ENCODE peak calls at places on chromosomes 16 and 17, in five cellular contexts. B is fibroblast of villous mesenchyme, H is HFF-Myc, M is stomach, Z is HFFc6. A is an unnamed sample.

GRCh38 chr17:65173284-65173793 is 36.2 kb downstream of the RGS9 start:
- DNase-seq in H (peak; percentile 55), M (peak; percentile 42), B (peak; percentile 89), Z (peak; percentile 51), A (no peak)

GRCh38 chr16:17330019-17330570 is 140.7 kb downstream of the XYLT1 start:
- DNase-seq in M (no peak), Z (no peak), H (no peak), B (no peak), A (no peak)

GRCh38 chr16:74107795-74108610 is 188.6 kb upstream of the PSMD7 start:
- DNase-seq in M (peak; percentile 69), B (peak; percentile 20), H (peak; percentile 35), Z (no peak), A (no peak)

GRCh38 chr17:17722081-17722905 is 41.0 kb downstream of the RAI1 start:
- DNase-seq in M (no peak), Z (peak; percentile 31), B (no peak), H (no peak), A (no peak)

GRCh38 chr17:70521821-70522256 is 352.5 kb downstream of the KCNJ2 start:
- DNase-seq in B (peak; percentile 0), M (peak; percentile 75), Z (no peak), H (no peak), A (no peak)

GRCh38 chr17:75950850-75951554 is 10.2 kb upstream of the FBF1 start:
- DNase-seq in M (no peak), B (no peak), Z (no peak), H (no peak), A (no peak)

GRCh38 chr16:81737885-81738536 is 41.1 kb upstream of the PLCG2 start:
- DNase-seq in M (peak; percentile 92), H (peak; percentile 44), Z (peak; percentile 53), B (peak; percentile 60), A (peak; percentile 83)

GRCh38 chr16:88370365-88370764 is 12.4 kb upstream of the ZNF469 start:
- DNase-seq in Z (no peak), B (no peak), M (no peak), H (no peak), A (no peak)

GRCh38 chr16:48576927-48577326 is 33.1 kb downstream of the N4BP1 start:
- DNase-seq in B (no peak), Z (no peak), M (no peak), H (no peak), A (no peak)

GRCh38 chr16:979106-979505 is 2.5 kb upstream of the SOX8 start:
- DNase-seq in M (no peak), H (no peak), B (no peak), Z (no peak), A (no peak)

GRCh38 chr16:85327731-85328664 is 215.7 kb upstream of the CIBAR2 start:
- DNase-seq in B (no peak), H (no peak), Z (no peak), M (no peak), A (no peak)

GRCh38 chr16:85328665-85329058 is 216.4 kb upstream of the CIBAR2 start:
- DNase-seq in Z (no peak), M (no peak), B (no peak), H (no peak), A (no peak)

GRCh38 chr16:85329999-85330693 is 217.9 kb upstream of the CIBAR2 start:
- DNase-seq in Z (no peak), B (no peak), H (no peak), M (no peak), A (no peak)

GRCh38 chr16:85330694-85331188 is 218.5 kb upstream of the CIBAR2 start:
- DNase-seq in H (peak; percentile 78), M (no peak), B (peak; percentile 94), Z (peak; percentile 80), A (no peak)

GRCh38 chr16:85329059-85329812 is 217.0 kb upstream of the CIBAR2 start:
- DNase-seq in M (peak; percentile 56), H (no peak), Z (no peak), B (no peak), A (no peak)
- TF ChIP-seq CTCF in M (no peak), H (no peak), Z (no peak), B (no peak), A (no peak)

GRCh38 chr16:57757326-57757786 is 21.8 kb downstream of the KATNB1 start:
- DNase-seq in Z (peak; percentile 70), M (peak; percentile 91), B (peak; percentile 77), H (no peak), A (peak; percentile 91)
- TF ChIP-seq CTCF in Z (peak; percentile 99), M (peak; percentile 88), B (peak; percentile 95), H (peak; percentile 99), A (peak; percentile 97)

DNA sequence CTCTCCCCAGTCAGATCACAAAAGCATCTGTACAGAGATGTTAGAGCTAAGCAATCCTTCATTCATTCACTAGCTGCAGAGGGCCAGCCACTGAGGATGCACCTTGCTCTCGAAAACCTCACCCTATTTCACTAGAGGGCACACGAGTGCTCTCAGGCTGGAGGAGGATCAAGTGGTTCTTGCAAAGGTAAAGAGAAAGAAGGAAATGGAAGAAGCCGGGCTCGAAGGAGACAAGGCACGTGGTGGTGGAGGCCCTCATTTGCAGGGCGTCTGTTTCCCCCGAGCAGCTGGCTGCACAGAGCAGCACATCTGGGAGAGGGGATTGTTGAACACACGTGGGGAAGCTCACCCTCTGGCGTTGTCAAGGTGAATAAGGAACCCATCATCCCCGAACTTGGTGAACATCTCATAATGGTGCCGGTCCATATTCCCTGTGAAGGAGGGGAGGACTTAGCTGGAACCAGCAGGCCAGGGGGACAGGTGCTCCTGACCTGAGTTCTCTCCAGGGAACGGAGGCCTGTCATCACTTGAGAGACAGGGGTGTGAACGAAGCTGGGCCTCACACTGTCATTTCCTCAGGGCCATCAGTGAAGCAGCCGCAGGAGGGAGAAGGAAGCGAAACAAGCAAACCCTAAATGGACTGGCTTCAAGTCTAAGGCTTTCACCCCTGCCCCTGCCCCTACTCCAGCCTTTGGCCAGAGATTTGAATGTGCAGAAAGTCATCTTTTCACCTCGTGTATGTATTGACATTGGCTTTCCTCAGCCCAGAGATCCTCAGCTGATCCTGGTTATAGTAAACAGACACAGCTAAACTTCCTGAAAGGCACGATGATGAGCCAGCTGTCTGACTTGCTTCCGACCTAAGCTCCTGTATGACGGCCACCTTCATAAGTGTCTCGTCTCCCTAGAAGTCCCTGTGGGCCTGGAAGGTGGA is 27.6 kb downstream of the PRKAR1A start:
- DNase-seq in Z (peak; percentile 7), M (peak; percentile 55), H (peak; percentile 20), B (peak; percentile 52), A (no peak)
- TF ChIP-seq CTCF in Z (peak; percentile 39), M (no peak), H (peak; percentile 29), B (peak; percentile 50), A (no peak)

DNA sequence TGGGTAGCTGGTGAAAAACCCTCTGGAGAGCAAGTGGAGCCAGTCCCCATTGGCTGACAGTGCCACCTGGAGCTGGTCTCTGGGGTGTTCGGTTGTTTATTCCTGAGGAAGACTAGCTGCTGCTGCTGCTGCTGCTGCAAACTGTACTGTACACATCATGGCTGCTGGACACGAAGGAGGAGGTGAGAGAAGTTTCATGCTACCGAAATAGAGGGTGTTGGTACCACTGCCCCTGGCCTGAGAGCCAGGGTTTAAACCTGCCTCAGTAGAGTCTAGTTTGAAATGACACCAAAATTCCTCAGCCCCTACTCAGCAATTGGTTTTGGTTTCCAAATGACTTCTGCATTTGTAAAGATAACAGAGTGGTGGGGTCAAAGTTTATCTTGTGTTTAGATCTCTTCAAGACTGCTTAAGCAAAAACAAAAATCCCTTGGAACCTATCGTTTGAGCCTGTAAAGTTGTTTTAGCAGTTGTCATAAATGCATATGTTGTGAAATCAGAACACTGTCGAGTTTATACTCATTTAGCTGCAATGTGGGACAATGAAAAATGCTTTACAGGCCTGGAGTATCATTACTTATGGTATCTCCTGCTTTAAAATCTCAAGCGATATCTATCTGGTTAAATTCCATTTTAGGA is 40.8 kb downstream of the CYB5B start:
- DNase-seq in B (peak; percentile 96), M (no peak), Z (peak; percentile 88), H (no peak), A (no peak)
- TF ChIP-seq CTCF in B (no peak), M (no peak), Z (no peak), H (peak; percentile 7), A (no peak)

GRCh38 chr16:55052335-55053070 is 121.8 kb downstream of the IRX5 start:
- DNase-seq in H (no peak), Z (no peak), B (peak; percentile 24), M (no peak), A (peak; percentile 45)
- TF ChIP-seq CTCF in H (no peak), Z (no peak), B (no peak), M (no peak), A (no peak)

DNA sequence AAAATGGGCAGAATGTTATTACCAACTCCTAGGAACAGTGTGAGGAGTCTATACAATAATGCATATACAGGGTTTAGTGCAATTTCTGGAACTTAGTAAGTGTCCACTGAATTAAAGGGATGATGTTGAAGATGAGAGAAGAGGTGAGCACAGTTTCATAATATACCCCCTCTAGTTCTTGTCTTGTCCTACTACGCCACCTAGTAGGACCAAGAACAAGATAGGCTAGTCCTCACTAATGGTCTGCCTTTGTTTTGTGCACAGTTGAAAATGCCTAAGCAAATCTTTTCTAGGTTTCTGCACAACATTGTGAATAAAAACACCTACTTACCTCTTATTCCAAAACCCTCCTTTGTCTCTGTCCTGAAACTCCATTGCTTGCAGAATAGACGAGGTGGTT is 670.2 kb downstream of the CDH8 start:
- DNase-seq in Z (no peak), H (no peak), M (no peak), B (no peak), A (no peak)
- TF ChIP-seq CTCF in Z (no peak), H (no peak), M (no peak), B (no peak), A (no peak)

DNA sequence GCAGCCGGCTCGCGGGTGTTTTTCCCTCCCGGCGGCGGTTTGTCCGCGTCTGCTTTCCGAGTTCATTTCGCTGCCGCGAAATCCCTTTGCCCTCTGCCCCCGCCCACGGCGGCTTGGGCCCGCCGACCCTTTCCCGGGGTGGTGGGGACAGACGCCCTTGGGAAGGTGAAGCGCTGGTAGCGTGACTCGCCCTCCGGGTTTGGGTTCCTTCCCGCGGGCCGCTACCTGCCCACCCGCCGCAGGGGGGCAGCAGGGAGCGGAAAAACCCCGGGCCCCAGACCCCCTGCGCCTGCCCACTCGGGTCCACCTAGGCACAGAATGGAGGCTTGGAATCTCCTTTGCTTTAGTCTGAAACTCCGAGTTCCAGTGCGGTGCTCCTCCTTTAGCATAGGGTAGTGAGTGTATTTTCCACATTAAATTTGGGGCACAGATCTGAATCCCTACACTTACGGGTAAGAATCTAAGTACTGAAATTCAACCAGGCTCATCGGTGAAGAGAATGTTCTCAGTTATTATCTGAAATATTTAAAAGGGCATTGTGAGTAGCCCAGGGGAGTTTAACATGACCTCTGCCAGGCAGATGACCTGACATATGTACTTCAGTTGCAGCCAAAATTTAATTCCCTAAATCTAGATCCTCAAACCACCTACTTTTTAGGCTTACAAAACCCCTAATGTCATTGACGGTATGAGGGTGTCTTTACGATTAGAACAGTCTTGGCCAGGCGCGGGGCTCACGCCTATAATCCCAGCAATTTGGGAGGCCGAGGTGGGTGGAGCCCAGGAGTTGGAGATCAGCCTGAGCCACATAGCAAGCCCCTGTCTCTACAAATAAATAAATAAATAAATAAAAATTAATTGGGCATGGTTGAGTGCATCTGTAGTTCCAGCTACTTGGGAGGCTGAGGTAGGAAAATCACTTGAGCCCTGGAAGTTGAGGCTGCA is 1.0 kb downstream of the NME2 start:
- DNase-seq in M (peak; percentile 53), H (no peak), B (peak; percentile 48), Z (peak; percentile 10), A (peak; percentile 80)
- TF ChIP-seq CTCF in M (peak; percentile 10), H (peak; percentile 76), B (peak; percentile 80), Z (peak; percentile 91), A (peak; percentile 86)

A was measured in type B pancreatic cell.